ENCODE peak calls at places on chromosomes 12 and 14, in seven cellular contexts. J is A549, U is tibial nerve, X is IMR-90, S is right lobe of liver, W is adrenal gland, D is ovary. B is an unnamed sample. For H3K4me1, the result is how much of the 10 kb centered on the place peaks cover.

GRCh38 chr14:31263485-31264133 is 56.0 kb upstream of the HECTD1 start:
- DNase-seq in S (peak), X (peak), U (no peak), W (peak), J (peak), D (peak), B (peak)

GRCh38 chr14:64705406-64706118 is 1.3 kb downstream of the PLEKHG3 start:
- DNase-seq in X (no peak), S (no peak), W (no peak), J (no peak), D (peak), U (no peak), B (peak)

GRCh38 chr14:69315302-69315701 is 55.3 kb downstream of the GALNT16 start:
- DNase-seq in J (peak), W (no peak), X (no peak), D (no peak), S (peak), U (no peak), B (no peak)

GRCh38 chr14:95256011-95256775 is 63.5 kb downstream of the CLMN start:
- DNase-seq in S (no peak), U (no peak), X (no peak), D (no peak), W (no peak), J (no peak), B (no peak)

GRCh38 chr14:99426265-99426664 is 54.4 kb downstream of the SETD3 start:
- DNase-seq in X (no peak), S (no peak), J (no peak), U (no peak), D (no peak), W (no peak), B (no peak)

GRCh38 chr12:120229071-120229582 is 28.2 kb upstream of the RPLP0 start:
- DNase-seq in W (no peak), X (no peak), J (peak), S (no peak), U (no peak), D (no peak), B (no peak)

GRCh38 chr12:8909752-8910151 is 4.6 kb upstream of the PHC1 start:
- DNase-seq in U (no peak), S (no peak), W (no peak), D (no peak), J (no peak), X (no peak), B (no peak)

GRCh38 chr14:63438065-63438757 is 105.0 kb downstream of the PPP2R5E start:
- DNase-seq in U (no peak), W (peak), S (peak), D (peak), J (peak), X (peak), B (peak)

GRCh38 chr14:61403411-61403810 is 82.0 kb downstream of the PRKCH start:
- DNase-seq in S (no peak), D (no peak), W (no peak), U (no peak), X (no peak), J (no peak), B (no peak)

GRCh38 chr14:70919774-70920173 is 12.5 kb downstream of the PCNX1 start:
- DNase-seq in J (no peak), W (no peak), X (peak), D (no peak), U (no peak), S (no peak), B (no peak)

GRCh38 chr14:39376671-39377403 is 55.4 kb downstream of the FBXO33 start:
- DNase-seq in U (no peak), X (peak), S (no peak), W (no peak), D (no peak), J (peak), B (no peak)

GRCh38 chr14:58390830-58391229 is 4.9 kb upstream of the TOMM20L start:
- DNase-seq in D (no peak), W (no peak), J (no peak), U (no peak), X (no peak), S (no peak), B (no peak)

GRCh38 chr14:58395565-58395814 is 240 bp upstream of the TOMM20L start:
- DNase-seq in X (no peak), W (no peak), U (no peak), D (no peak), J (no peak), S (no peak), B (no peak)

GRCh38 chr14:58398895-58399294 is 3.2 kb downstream of the TOMM20L start:
- DNase-seq in J (no peak), X (no peak), S (no peak), U (no peak), D (no peak), W (no peak), B (no peak)

GRCh38 chr14:58398495-58398894 is 2.8 kb downstream of the TOMM20L start:
- DNase-seq in W (no peak), U (no peak), X (no peak), S (no peak), D (no peak), J (no peak), B (no peak)

DNA sequence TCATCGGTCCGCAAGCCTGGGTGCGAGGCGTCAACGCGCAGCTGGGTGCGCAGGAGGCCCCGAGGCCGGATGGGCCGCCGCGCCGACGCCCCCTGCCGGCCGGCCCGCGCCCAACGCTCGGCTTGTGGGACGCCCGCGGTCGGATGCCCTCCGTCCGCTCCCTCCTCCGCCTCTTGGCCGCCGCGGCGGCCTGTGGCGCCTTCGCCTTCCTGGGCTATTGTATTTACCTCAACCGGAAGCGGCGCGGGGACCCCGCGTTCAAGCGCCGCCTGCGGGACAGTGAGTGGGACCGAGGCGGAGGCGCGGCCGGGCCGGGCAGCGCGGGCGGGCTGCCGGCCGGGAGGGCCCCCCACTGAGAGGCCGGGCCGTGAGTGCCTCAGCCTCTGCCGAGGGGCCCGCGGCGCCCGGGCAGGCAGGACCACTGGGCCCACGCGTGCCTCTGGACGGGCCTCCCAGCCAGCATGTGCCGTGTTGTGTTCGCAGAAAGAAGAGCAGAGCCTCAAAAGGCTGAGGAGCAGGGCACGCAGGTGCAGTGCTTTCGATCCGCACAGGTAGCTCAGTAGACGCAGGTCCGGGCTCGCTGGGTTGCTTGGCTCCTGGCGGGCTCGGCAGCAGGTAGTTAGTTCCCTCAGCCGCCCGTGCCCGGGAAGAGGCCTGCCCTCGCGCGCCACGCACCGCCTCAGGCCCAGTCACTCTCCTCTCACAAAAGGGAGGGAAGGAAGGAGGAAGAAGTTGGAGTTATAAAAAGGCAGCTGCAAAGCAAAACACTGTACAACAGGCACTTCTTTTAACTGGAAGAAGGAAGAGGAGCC is at the start of gene TOMM20L:
- DNase-seq in J (peak), W (peak), D (peak), S (peak), X (peak), U (no peak), B (peak)
- TF ChIP-seq POLR2A in J (peak), W (peak), D (no peak), S (peak), X (no peak), U (no peak), B (peak)

GRCh38 chr14:54689928-54690327 is 123.0 kb downstream of the SAMD4A start:
- DNase-seq in X (no peak), U (no peak), D (no peak), J (no peak), W (no peak), S (no peak), B (no peak)

GRCh38 chr14:54692261-54692861 is 125.4 kb downstream of the SAMD4A start:
- DNase-seq in U (no peak), X (no peak), S (no peak), W (no peak), D (peak), J (no peak), B (no peak)

GRCh38 chr14:54693761-54694160 is 126.8 kb downstream of the SAMD4A start:
- DNase-seq in X (no peak), S (no peak), W (no peak), J (no peak), D (no peak), U (no peak), B (no peak)

GRCh38 chr14:54690887-54691286 is 124.0 kb downstream of the SAMD4A start:
- DNase-seq in X (no peak), W (no peak), J (no peak), S (no peak), U (no peak), D (no peak), B (no peak)

GRCh38 chr14:54691525-54692260 is 124.8 kb downstream of the SAMD4A start:
- DNase-seq in S (peak), D (peak), U (peak), J (peak), X (peak), W (peak), B (peak)
- H3K27ac ChIP-seq in S (no peak), D (peak), U (no peak), J (no peak), X (no peak), W (no peak), B (no peak)

GRCh38 chr12:69331846-69332684 is 16.1 kb upstream of the LYZ start:
- DNase-seq in D (no peak), X (no peak), S (no peak), J (peak), U (no peak), W (no peak), B (no peak)
- H3K4me1 ChIP-seq in D (under half), X (under half), S (under half), J (under half), U (under half), W (under half), B (under half)

DNA sequence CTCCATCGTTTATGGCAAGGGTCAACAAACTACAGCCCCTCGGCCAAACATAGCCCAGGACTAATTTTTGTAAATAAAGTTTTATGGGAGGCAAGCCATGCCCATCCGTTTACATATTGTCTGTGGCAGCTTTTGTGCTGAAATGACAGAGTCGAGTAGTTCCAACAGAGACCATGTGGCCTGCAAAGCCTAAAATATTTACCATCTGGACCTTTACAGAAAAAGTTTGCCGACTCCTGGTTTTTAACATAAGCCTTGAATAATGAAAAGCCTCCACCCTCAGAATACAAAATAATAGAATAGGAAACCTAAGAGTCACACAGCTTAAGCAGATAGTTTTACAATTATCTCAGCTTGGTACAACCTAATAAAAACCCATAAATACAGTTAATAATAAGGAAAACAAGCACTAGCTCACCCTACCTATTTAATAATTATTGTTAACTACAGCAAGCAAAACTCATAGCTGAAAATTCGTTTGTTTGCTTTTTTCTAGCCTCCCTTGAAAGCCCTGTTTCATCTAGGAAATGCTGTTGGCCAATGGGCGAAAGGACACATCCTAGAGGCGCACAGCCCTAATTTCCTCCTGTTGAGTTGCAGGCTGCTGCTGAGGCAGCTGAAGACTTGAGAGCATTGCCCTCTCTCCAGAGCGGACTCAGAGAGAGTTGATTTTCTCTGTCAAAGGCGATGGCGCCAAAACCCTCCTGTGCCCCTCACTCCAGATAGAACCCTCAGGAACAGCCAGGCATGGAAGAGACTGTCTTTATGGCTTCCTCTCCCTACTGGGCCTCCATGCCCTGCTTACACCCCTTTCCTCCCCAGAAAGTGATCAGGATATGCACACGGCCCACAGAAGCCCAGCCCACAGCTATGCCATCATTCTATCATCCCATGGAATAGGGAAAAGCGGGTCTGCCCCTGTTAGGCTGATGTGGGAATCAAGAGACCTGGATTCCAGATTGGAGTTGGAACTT is 107.2 kb downstream of the DPF3 start:
- DNase-seq in X (no peak), S (no peak), U (no peak), D (no peak), W (no peak), J (no peak), B (no peak)
- TF ChIP-seq POLR2A in X (no peak), S (no peak), U (no peak), D (no peak), W (no peak), J (no peak), B (no peak)

B was measured in body of pancreas.